ENCODE peak calls at places on chromosomes 7 and 10, in ten cellular contexts. One of them, this sample, is unnamed.

GRCh38 chr7:152633072-152633471 is 42.9 kb downstream of the XRCC2 start:
- DNase-seq in MM.1S: no peak
- DNase-seq in pancreas: no peak
- DNase-seq in aorta: no peak
- DNase-seq in CD8-positive, alpha-beta memory T cell: no peak
- DNase-seq in adrenal gland: no peak
- DNase-seq in H9: no peak
- DNase-seq in right atrium auricular region: no peak
- DNase-seq in iPS DF 6.9: no peak
- DNase-seq in Panc1: no peak
- DNase-seq in this sample: no peak

GRCh38 chr7:8190121-8190895 is 71.7 kb downstream of the ICA1 start:
- DNase-seq in MM.1S: peak; percentile 72
- DNase-seq in pancreas: no peak
- DNase-seq in aorta: no peak
- DNase-seq in CD8-positive, alpha-beta memory T cell: peak; percentile 38
- DNase-seq in adrenal gland: peak; percentile 54
- DNase-seq in H9: no peak
- DNase-seq in right atrium auricular region: no peak
- DNase-seq in iPS DF 6.9: peak; percentile 41
- DNase-seq in Panc1: peak; percentile 46
- DNase-seq in this sample: no peak

GRCh38 chr10:68560916-68561691 is 967 bp downstream of the TET1 start:
- DNase-seq in MM.1S: peak; percentile 21
- DNase-seq in pancreas: peak; percentile 65
- DNase-seq in aorta: peak; percentile 80
- DNase-seq in CD8-positive, alpha-beta memory T cell: no peak
- DNase-seq in adrenal gland: peak; percentile 17
- DNase-seq in H9: peak; percentile 61
- DNase-seq in right atrium auricular region: no peak
- DNase-seq in iPS DF 6.9: no peak
- DNase-seq in Panc1: no peak
- DNase-seq in this sample: no peak

GRCh38 chr10:88598060-88598459 is 11.5 kb downstream of the LIPJ start:
- DNase-seq in MM.1S: peak; percentile 66
- DNase-seq in pancreas: no peak
- DNase-seq in aorta: no peak
- DNase-seq in CD8-positive, alpha-beta memory T cell: no peak
- DNase-seq in adrenal gland: no peak
- DNase-seq in H9: no peak
- DNase-seq in right atrium auricular region: no peak
- DNase-seq in iPS DF 6.9: no peak
- DNase-seq in Panc1: no peak
- DNase-seq in this sample: no peak

GRCh38 chr10:93458821-93459257 is 23.3 kb downstream of the MYOF start:
- DNase-seq in MM.1S: no peak
- DNase-seq in pancreas: no peak
- DNase-seq in aorta: peak; percentile 92
- DNase-seq in CD8-positive, alpha-beta memory T cell: no peak
- DNase-seq in adrenal gland: peak; percentile 43
- DNase-seq in H9: peak; percentile 82
- DNase-seq in right atrium auricular region: peak; percentile 92
- DNase-seq in iPS DF 6.9: no peak
- DNase-seq in Panc1: peak; percentile 98
- DNase-seq in this sample: peak; percentile 96

GRCh38 chr10:34058922-34059614 is 724.6 kb upstream of the NRP1 start:
- DNase-seq in MM.1S: no peak
- DNase-seq in pancreas: no peak
- DNase-seq in aorta: no peak
- DNase-seq in CD8-positive, alpha-beta memory T cell: no peak
- DNase-seq in adrenal gland: no peak
- DNase-seq in H9: no peak
- DNase-seq in right atrium auricular region: peak; percentile 55
- DNase-seq in iPS DF 6.9: no peak
- DNase-seq in Panc1: no peak
- DNase-seq in this sample: no peak

GRCh38 chr10:58516118-58516517 is 3.4 kb downstream of the BICC1 start:
- DNase-seq in MM.1S: no peak
- DNase-seq in pancreas: no peak
- DNase-seq in aorta: no peak
- DNase-seq in CD8-positive, alpha-beta memory T cell: no peak
- DNase-seq in adrenal gland: no peak
- DNase-seq in H9: no peak
- DNase-seq in right atrium auricular region: no peak
- DNase-seq in iPS DF 6.9: no peak
- DNase-seq in Panc1: no peak
- DNase-seq in this sample: no peak

GRCh38 chr7:149284343-149284742 is 22.3 kb downstream of the ZNF783 start:
- DNase-seq in MM.1S: peak; percentile 99
- DNase-seq in pancreas: no peak
- DNase-seq in aorta: peak; percentile 46
- DNase-seq in CD8-positive, alpha-beta memory T cell: peak; percentile 24
- DNase-seq in adrenal gland: no peak
- DNase-seq in H9: no peak
- DNase-seq in right atrium auricular region: no peak
- DNase-seq in iPS DF 6.9: no peak
- DNase-seq in Panc1: no peak
- DNase-seq in this sample: no peak

GRCh38 chr7:50416509-50417299 is 33.4 kb downstream of the FIGNL1 start:
- DNase-seq in MM.1S: peak; percentile 47
- DNase-seq in pancreas: no peak
- DNase-seq in aorta: no peak
- DNase-seq in CD8-positive, alpha-beta memory T cell: no peak
- DNase-seq in adrenal gland: no peak
- DNase-seq in H9: no peak
- DNase-seq in right atrium auricular region: peak; percentile 55
- DNase-seq in iPS DF 6.9: no peak
- DNase-seq in Panc1: no peak
- DNase-seq in this sample: no peak

GRCh38 chr7:90461216-90461615 is 8.2 kb upstream of the PTTG1IP2 start:
- DNase-seq in MM.1S: no peak
- DNase-seq in pancreas: no peak
- DNase-seq in aorta: no peak
- DNase-seq in CD8-positive, alpha-beta memory T cell: no peak
- DNase-seq in adrenal gland: no peak
- DNase-seq in H9: no peak
- DNase-seq in right atrium auricular region: no peak
- DNase-seq in iPS DF 6.9: no peak
- DNase-seq in Panc1: no peak
- DNase-seq in this sample: no peak

GRCh38 chr7:143974457-143974856 is 19.8 kb downstream of the OR2F1 start:
- DNase-seq in MM.1S: no peak
- DNase-seq in pancreas: no peak
- DNase-seq in aorta: no peak
- DNase-seq in CD8-positive, alpha-beta memory T cell: no peak
- DNase-seq in adrenal gland: no peak
- DNase-seq in H9: no peak
- DNase-seq in right atrium auricular region: no peak
- DNase-seq in iPS DF 6.9: no peak
- DNase-seq in Panc1: no peak
- DNase-seq in this sample: no peak

GRCh38 chr7:21128418-21128817 is 299.5 kb upstream of the SP4 start:
- DNase-seq in MM.1S: no peak
- DNase-seq in pancreas: no peak
- DNase-seq in aorta: no peak
- DNase-seq in CD8-positive, alpha-beta memory T cell: no peak
- DNase-seq in adrenal gland: peak; percentile 34
- DNase-seq in H9: no peak
- DNase-seq in right atrium auricular region: no peak
- DNase-seq in iPS DF 6.9: no peak
- DNase-seq in Panc1: no peak
- DNase-seq in this sample: no peak

GRCh38 chr7:129613016-129613337 is 1.5 kb downstream of the NRF1 start:
- DNase-seq in MM.1S: no peak
- DNase-seq in pancreas: no peak
- DNase-seq in aorta: no peak
- DNase-seq in CD8-positive, alpha-beta memory T cell: no peak
- DNase-seq in adrenal gland: no peak
- DNase-seq in H9: no peak
- DNase-seq in right atrium auricular region: no peak
- DNase-seq in iPS DF 6.9: no peak
- DNase-seq in Panc1: no peak
- DNase-seq in this sample: no peak

GRCh38 chr7:129617607-129618006 is 6.1 kb downstream of the NRF1 start:
- DNase-seq in MM.1S: no peak
- DNase-seq in pancreas: no peak
- DNase-seq in aorta: no peak
- DNase-seq in CD8-positive, alpha-beta memory T cell: no peak
- DNase-seq in adrenal gland: no peak
- DNase-seq in H9: no peak
- DNase-seq in right atrium auricular region: no peak
- DNase-seq in iPS DF 6.9: no peak
- DNase-seq in Panc1: no peak
- DNase-seq in this sample: no peak

GRCh38 chr7:129616530-129616929 is 5.0 kb downstream of the NRF1 start:
- DNase-seq in MM.1S: no peak
- DNase-seq in pancreas: no peak
- DNase-seq in aorta: no peak
- DNase-seq in CD8-positive, alpha-beta memory T cell: no peak
- DNase-seq in adrenal gland: no peak
- DNase-seq in H9: no peak
- DNase-seq in right atrium auricular region: no peak
- DNase-seq in iPS DF 6.9: no peak
- DNase-seq in Panc1: no peak
- DNase-seq in this sample: no peak

GRCh38 chr7:129617178-129617577 is 5.7 kb downstream of the NRF1 start:
- DNase-seq in MM.1S: no peak
- DNase-seq in pancreas: no peak
- DNase-seq in aorta: no peak
- DNase-seq in CD8-positive, alpha-beta memory T cell: no peak
- DNase-seq in adrenal gland: no peak
- DNase-seq in H9: no peak
- DNase-seq in right atrium auricular region: no peak
- DNase-seq in iPS DF 6.9: no peak
- DNase-seq in Panc1: no peak
- DNase-seq in this sample: no peak

DNA sequence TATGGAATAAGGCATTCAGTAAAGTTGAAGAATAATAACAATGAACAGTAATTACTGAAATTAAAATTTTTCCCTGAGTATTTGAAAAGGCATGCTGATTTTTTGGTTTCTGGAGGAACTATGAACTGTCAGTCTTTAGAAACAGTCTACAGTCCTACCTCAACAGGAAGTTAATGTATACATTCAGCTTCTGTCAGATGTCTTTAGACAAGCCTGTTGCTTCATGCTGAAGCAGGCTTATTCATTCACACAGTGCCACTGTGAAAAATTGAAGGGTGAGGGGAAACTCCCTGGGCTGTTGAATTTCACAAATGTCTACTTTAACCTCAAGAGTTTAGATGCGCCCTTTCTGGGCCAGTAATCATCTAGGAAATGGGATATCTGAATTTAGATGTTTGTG is 3.5 kb downstream of the NRF1 start:
- DNase-seq in MM.1S: peak; percentile 73
- DNase-seq in pancreas: no peak
- DNase-seq in aorta: no peak
- DNase-seq in CD8-positive, alpha-beta memory T cell: no peak
- DNase-seq in adrenal gland: no peak
- DNase-seq in H9: no peak
- DNase-seq in right atrium auricular region: no peak
- DNase-seq in iPS DF 6.9: no peak
- DNase-seq in Panc1: no peak
- DNase-seq in this sample: no peak
- H3K27ac ChIP-seq in MM.1S: peak overlapping the region; percentile 11
- H3K27ac ChIP-seq in pancreas: no peak overlapping the region
- H3K27ac ChIP-seq in aorta: no peak overlapping the region
- H3K27ac ChIP-seq in CD8-positive, alpha-beta memory T cell: no peak overlapping the region
- H3K27ac ChIP-seq in adrenal gland: no peak overlapping the region
- H3K27ac ChIP-seq in H9: no peak overlapping the region
- H3K27ac ChIP-seq in right atrium auricular region: no peak overlapping the region
- H3K27ac ChIP-seq in iPS DF 6.9: no peak overlapping the region
- H3K27ac ChIP-seq in Panc1: no peak overlapping the region
- H3K27ac ChIP-seq in this sample: no peak overlapping the region

DNA sequence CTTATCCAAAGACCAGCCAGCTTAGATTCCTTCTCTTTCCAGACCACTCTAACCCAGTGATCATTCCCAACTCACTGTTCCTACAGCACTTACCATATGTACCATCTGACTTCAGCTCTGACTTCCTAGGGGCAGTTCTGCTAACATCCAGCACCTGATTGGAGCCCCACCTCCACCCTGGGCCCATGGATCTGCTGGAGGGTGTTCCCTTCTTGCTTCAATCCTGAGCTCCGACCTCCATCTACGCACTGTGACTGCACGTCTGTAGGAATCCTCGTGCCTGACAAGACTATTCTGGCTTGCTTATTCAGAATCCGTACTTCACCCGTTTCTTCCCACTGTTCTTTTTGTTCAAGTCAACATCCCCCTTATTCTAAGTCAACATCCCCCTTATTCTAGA is 57.6 kb downstream of the HIPK2 start:
- DNase-seq in MM.1S: no peak
- DNase-seq in pancreas: no peak
- DNase-seq in aorta: peak; percentile 55
- DNase-seq in CD8-positive, alpha-beta memory T cell: no peak
- DNase-seq in adrenal gland: no peak
- DNase-seq in H9: no peak
- DNase-seq in right atrium auricular region: no peak
- DNase-seq in iPS DF 6.9: no peak
- DNase-seq in Panc1: no peak
- DNase-seq in this sample: no peak
- H3K27ac ChIP-seq in MM.1S: no peak overlapping the region
- H3K27ac ChIP-seq in pancreas: no peak overlapping the region
- H3K27ac ChIP-seq in aorta: no peak overlapping the region
- H3K27ac ChIP-seq in CD8-positive, alpha-beta memory T cell: no peak overlapping the region
- H3K27ac ChIP-seq in adrenal gland: peak overlapping the region; percentile 79
- H3K27ac ChIP-seq in H9: no peak overlapping the region
- H3K27ac ChIP-seq in right atrium auricular region: peak overlapping the region; percentile 58
- H3K27ac ChIP-seq in iPS DF 6.9: no peak overlapping the region
- H3K27ac ChIP-seq in Panc1: peak overlapping the region; percentile 26
- H3K27ac ChIP-seq in this sample: peak overlapping the region; percentile 5

GRCh38 chr7:46751471-46751870 is 830.4 kb upstream of the IGFBP3 start:
- DNase-seq in MM.1S: no peak
- DNase-seq in pancreas: no peak
- DNase-seq in aorta: no peak
- DNase-seq in CD8-positive, alpha-beta memory T cell: no peak
- DNase-seq in adrenal gland: no peak
- DNase-seq in H9: no peak
- DNase-seq in right atrium auricular region: no peak
- DNase-seq in iPS DF 6.9: no peak
- DNase-seq in Panc1: no peak
- DNase-seq in this sample: no peak
- H3K27ac ChIP-seq in MM.1S: no peak overlapping the region
- H3K27ac ChIP-seq in pancreas: no peak overlapping the region
- H3K27ac ChIP-seq in aorta: peak overlapping the region; percentile 9
- H3K27ac ChIP-seq in CD8-positive, alpha-beta memory T cell: no peak overlapping the region
- H3K27ac ChIP-seq in adrenal gland: no peak overlapping the region
- H3K27ac ChIP-seq in H9: no peak overlapping the region
- H3K27ac ChIP-seq in right atrium auricular region: no peak overlapping the region
- H3K27ac ChIP-seq in iPS DF 6.9: no peak overlapping the region
- H3K27ac ChIP-seq in Panc1: no peak overlapping the region
- H3K27ac ChIP-seq in this sample: peak overlapping the region; percentile 76

DNA sequence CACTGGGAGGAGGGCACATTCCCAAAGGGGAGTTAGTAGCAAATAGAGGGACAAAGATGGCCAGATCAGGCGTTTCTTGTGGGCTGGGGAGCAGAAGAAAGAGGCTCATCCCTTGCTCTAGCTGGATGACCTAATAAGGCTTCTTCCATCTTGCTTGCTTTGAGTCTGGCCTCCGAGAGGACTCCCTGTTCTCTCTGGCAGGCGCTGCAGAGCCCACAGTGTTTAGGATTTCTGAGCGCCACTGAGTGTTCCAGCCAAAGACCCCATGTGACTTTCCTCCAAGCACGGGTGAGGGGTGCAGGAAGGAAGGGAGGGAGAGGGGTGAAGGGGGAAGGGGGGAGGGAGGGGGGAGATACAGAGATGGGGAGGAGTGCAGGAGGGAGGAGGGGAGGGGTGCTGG is 203.8 kb upstream of the SVIL start:
- DNase-seq in MM.1S: no peak
- DNase-seq in pancreas: no peak
- DNase-seq in aorta: no peak
- DNase-seq in CD8-positive, alpha-beta memory T cell: no peak
- DNase-seq in adrenal gland: no peak
- DNase-seq in H9: no peak
- DNase-seq in right atrium auricular region: no peak
- DNase-seq in iPS DF 6.9: no peak
- DNase-seq in Panc1: no peak
- DNase-seq in this sample: no peak
- H3K27ac ChIP-seq in MM.1S: no peak overlapping the region
- H3K27ac ChIP-seq in pancreas: no peak overlapping the region
- H3K27ac ChIP-seq in aorta: no peak overlapping the region
- H3K27ac ChIP-seq in CD8-positive, alpha-beta memory T cell: no peak overlapping the region
- H3K27ac ChIP-seq in adrenal gland: no peak overlapping the region
- H3K27ac ChIP-seq in H9: no peak overlapping the region
- H3K27ac ChIP-seq in right atrium auricular region: peak overlapping the region; percentile 83
- H3K27ac ChIP-seq in iPS DF 6.9: no peak overlapping the region
- H3K27ac ChIP-seq in Panc1: no peak overlapping the region
- H3K27ac ChIP-seq in this sample: peak overlapping the region; percentile 96

This sample was measured in esophagus muscularis mucosa.